ENCODE peak calls at places on chromosomes 12 and 14, in four cellular contexts. R, M, I and X are unnamed samples.

GRCh38 chr12:68439368-68440045 is 107.3 kb upstream of the MDM1 start:
- ATAC-seq in I (no peak), R (no peak), M (no peak), X (no peak)

GRCh38 chr14:98122527-98122926 is 1149.5 kb downstream of the BCL11B start:
- ATAC-seq in M (no peak), I (no peak), R (no peak), X (no peak)

GRCh38 chr14:38883127-38883526 is 219.9 kb downstream of the SEC23A start:
- ATAC-seq in M (no peak), I (no peak), R (no peak), X (no peak)

GRCh38 chr12:69275471-69275891 is 36.1 kb downstream of the CPSF6 start:
- ATAC-seq in M (no peak), I (peak; percentile 44), R (no peak), X (no peak)

GRCh38 chr12:50078281-50078680 is 6.9 kb upstream of the SMARCD1 start:
- ATAC-seq in M (no peak), R (no peak), I (no peak), X (no peak)

GRCh38 chr12:67088401-67089118 is 180.6 kb upstream of the CAND1 start:
- ATAC-seq in R (no peak), M (peak; percentile 46), I (no peak), X (no peak)

GRCh38 chr14:95334044-95334443 is 14.3 kb upstream of the CLMN start:
- ATAC-seq in I (no peak), M (no peak), R (no peak), X (no peak)

GRCh38 chr14:36479344-36479743 is 40.7 kb downstream of the NKX2-1 start:
- ATAC-seq in R (no peak), M (no peak), I (no peak), X (no peak)

GRCh38 chr14:75821828-75822521 is 159.8 kb downstream of the TGFB3 start:
- ATAC-seq in R (no peak), I (no peak), M (no peak), X (peak; percentile 58)

GRCh38 chr14:22305563-22306127 is 283.4 kb downstream of the DAD1 start:
- ATAC-seq in M (no peak), I (no peak), R (no peak), X (no peak)

GRCh38 chr14:102697125-102697900 is 79.9 kb upstream of the TRAF3 start:
- ATAC-seq in R (no peak), I (peak; percentile 74), M (peak; percentile 25), X (no peak)

GRCh38 chr12:64631197-64631596 is 20.9 kb downstream of the RASSF3 start:
- ATAC-seq in I (no peak), M (no peak), R (peak; percentile 95), X (no peak)

GRCh38 chr12:6375269-6376078 is at the start of gene SCNN1A:
- ATAC-seq in I (no peak), M (no peak), R (no peak), X (no peak)

GRCh38 chr14:25463475-25463874 is 413.5 kb upstream of the STXBP6 start:
- ATAC-seq in R (peak; percentile 89), I (no peak), M (no peak), X (no peak)

GRCh38 chr14:96122496-96122895 is 82.1 kb upstream of the BDKRB2 start:
- ATAC-seq in I (no peak), M (peak; percentile 92), R (no peak), X (no peak)

GRCh38 chr12:32226768-32227167 is 120.1 kb downstream of the BICD1 start:
- ATAC-seq in M (no peak), I (no peak), R (no peak), X (no peak)

GRCh38 chr14:68471029-68471963 is 321.6 kb downstream of the ZFP36L1 start:
- ATAC-seq in R (peak; percentile 82), M (no peak), I (no peak), X (no peak)

GRCh38 chr14:104826858-104827172 is 25.9 kb downstream of the ZBTB42 start:
- ATAC-seq in I (no peak), M (no peak), R (no peak), X (no peak)

GRCh38 chr14:74866708-74867389 is 9.1 kb downstream of the PROX2 start:
- ATAC-seq in M (no peak), I (no peak), R (no peak), X (no peak)